ENCODE peak calls at places on chromosomes 16 and 17, in four cellular contexts. W is heart left ventricle, E is heart right ventricle, F is ovary. L is an unnamed sample.

GRCh38 chr17:44961921-44962350 is 6.2 kb downstream of the C1QL1 start:
- DNase-seq in W (no peak), F (no peak), E (no peak), L (no peak)

GRCh38 chr16:27401768-27402568 is at the start of gene IL21R:
- DNase-seq in W (peak; percentile 75), E (peak; percentile 73), F (no peak), L (peak; percentile 87)

GRCh38 chr17:56594528-56595418 is 1.3 kb downstream of the NOG start:
- DNase-seq in E (no peak), W (no peak), F (no peak), L (no peak)

GRCh38 chr17:83064732-83065659 is 14.4 kb upstream of the METRNL start:
- DNase-seq in E (peak; percentile 10), F (peak; percentile 34), W (peak; percentile 31), L (no peak)

GRCh38 chr17:17565471-17566365 is 25.8 kb downstream of the PEMT start:
- DNase-seq in W (no peak), E (no peak), F (no peak), L (no peak)

GRCh38 chr16:56355221-56355620 is 70.1 kb downstream of the AMFR start:
- DNase-seq in W (peak; percentile 13), F (peak; percentile 10), E (no peak), L (no peak)

GRCh38 chr17:62778990-62779681 is 29.0 kb downstream of the MARCHF10 start:
- DNase-seq in E (no peak), W (no peak), F (no peak), L (no peak)

GRCh38 chr16:20918486-20919239 is 18.1 kb downstream of the LYRM1 start:
- DNase-seq in W (peak; percentile 65), E (peak; percentile 50), F (peak; percentile 33), L (no peak)

GRCh38 chr17:77807746-77808441 is 150.6 kb upstream of the TNRC6C start:
- DNase-seq in F (no peak), E (no peak), W (no peak), L (no peak)

GRCh38 chr16:10989494-10989893 is 45.1 kb downstream of the CLEC16A start:
- DNase-seq in F (no peak), E (no peak), W (no peak), L (no peak)

GRCh38 chr17:46193626-46194392 is 580 bp upstream of the KANSL1 start:
- DNase-seq in F (peak; percentile 95), W (peak; percentile 95), E (peak; percentile 97), L (peak; percentile 89)

GRCh38 chr16:50733468-50733867 is 8.4 kb upstream of the CYLD start:
- DNase-seq in W (no peak), F (no peak), E (no peak), L (no peak)

GRCh38 chr16:56807011-56807675 is 57.9 kb upstream of the SLC12A3 start:
- DNase-seq in E (no peak), W (no peak), F (no peak), L (no peak)

GRCh38 chr16:89720859-89721643 is at the start of the genes VPS9D1 and ZNF276:
- DNase-seq in E (peak; percentile 88), F (peak; percentile 76), W (peak; percentile 90), L (peak; percentile 81)

GRCh38 chr17:4154201-4154600 is 11.2 kb downstream of the CYB5D2 start:
- DNase-seq in W (no peak), F (no peak), E (no peak), L (no peak)

GRCh38 chr16:28181557-28181914 is 30.2 kb downstream of the XPO6 start:
- DNase-seq in W (no peak), F (peak; percentile 21), E (no peak), L (no peak)

GRCh38 chr17:1009411-1010085 is 12.6 kb downstream of the TIMM22 start:
- DNase-seq in F (no peak), W (no peak), E (no peak), L (no peak)

GRCh38 chr17:59093702-59094231 is 12.9 kb downstream of the TRIM37 start:
- DNase-seq in W (peak; percentile 33), E (peak; percentile 25), F (peak; percentile 21), L (no peak)

GRCh38 chr16:24988137-24988535 is 27.0 kb downstream of the ARHGAP17 start:
- DNase-seq in W (no peak), F (no peak), E (no peak), L (no peak)
- H3K4me1 ChIP-seq in W (peaks cover 99% of the 10 kb centered on the region), F (peaks cover 23% of the 10 kb centered on the region), E (peaks cover 97% of the 10 kb centered on the region), L (peaks cover 42% of the 10 kb centered on the region)

GRCh38 chr17:50523208-50523607 is 9.3 kb upstream of the EPN3 start:
- DNase-seq in F (no peak), W (no peak), E (no peak), L (no peak)
- H3K27ac ChIP-seq in F (no peak overlapping the region), W (no peak overlapping the region), E (no peak overlapping the region), L (no peak overlapping the region)

GRCh38 chr16:12673466-12673865 is 130.2 kb downstream of the CPPED1 start:
- DNase-seq in E (no peak), F (no peak), W (no peak), L (no peak)
- H3K4me3 ChIP-seq in E (no peak overlapping the region), F (no peak overlapping the region), W (no peak overlapping the region), L (no peak overlapping the region)

DNA sequence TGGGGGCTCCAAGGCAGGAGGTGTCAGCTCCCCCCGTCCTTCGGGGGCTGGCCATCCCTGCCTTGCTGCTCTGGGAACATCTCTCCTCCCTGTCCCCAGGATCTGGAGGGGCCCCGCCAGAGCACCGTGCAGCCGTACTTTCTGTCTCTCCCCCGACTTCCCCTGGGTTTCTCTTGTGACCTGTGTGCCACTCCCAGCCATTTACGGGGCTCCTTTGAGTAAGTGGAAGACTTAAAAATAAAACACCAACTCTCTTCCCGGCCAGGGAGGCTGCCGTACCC is 60.6 kb downstream of the BAIAP2 start:
- DNase-seq in E (no peak), W (no peak), F (no peak), L (no peak)
- H3K4me1 ChIP-seq in E (peaks cover 7% of the 10 kb centered on the region), W (no peaks in the 10 kb centered on the region), F (peaks cover 10% of the 10 kb centered on the region), L (peaks cover 53% of the 10 kb centered on the region)

DNA sequence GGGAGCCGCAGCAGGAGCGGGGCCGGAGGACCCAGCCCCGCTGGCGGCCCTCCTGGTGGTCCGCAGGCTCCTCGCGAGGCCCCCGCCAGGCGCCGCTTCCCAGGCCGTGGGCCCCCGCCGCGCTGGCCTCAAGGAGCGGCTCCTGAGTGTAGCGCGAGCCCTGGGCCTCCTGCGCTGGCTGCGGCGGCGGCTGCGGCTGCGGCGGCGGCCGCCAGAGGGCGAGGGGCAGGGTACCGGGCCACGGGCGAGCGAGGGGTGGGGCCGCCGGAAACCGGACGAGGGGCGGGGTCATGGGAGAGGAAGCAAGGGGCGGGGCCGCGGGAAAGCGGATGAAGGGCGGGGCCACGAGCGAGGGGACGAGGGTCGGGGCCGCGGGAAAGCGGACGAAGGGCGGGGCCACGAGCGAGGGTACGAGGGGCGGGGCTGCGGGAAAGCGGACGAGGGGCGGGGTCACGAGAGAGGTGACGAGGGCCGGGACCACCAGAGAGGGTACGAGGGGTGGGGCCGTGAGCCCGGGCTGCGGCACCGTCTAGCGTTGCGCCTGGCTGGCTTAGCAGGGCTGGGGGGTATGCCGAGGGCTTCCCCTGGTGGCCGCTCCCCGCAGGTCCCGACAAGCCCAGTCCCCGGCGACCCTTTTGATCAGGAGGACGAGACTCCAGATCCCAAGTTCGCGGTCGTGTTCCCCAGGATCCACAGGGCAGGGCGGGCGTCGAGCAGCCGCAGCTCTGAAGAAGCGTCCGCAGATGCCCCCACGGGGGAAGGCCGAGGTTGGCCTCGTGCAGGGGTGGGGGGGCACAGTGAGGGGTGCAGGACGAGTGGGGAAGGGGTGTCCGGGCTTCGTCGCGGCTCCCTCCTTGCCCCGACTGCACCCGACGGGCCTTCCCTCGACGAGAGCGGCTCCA is 1.7 kb downstream of the MYO15B start:
- DNase-seq in E (peak; percentile 99), F (peak; percentile 94), W (peak; percentile 98), L (peak; percentile 93)
- H3K27ac ChIP-seq in E (peak overlapping the region; percentile 94), F (peak overlapping the region; percentile 98), W (peak overlapping the region; percentile 85), L (no peak overlapping the region)

L was measured in CD4-positive, alpha-beta memory T cell.